ENCODE peak calls at places on chromosomes 5 and 9, in five cellular contexts. F is left colon; D is T-helper 1 cell; Y is stimulated activated CD8-positive, alpha-beta memory T cell treated with anti-CD3 and anti-CD28 coated beads, Interleukin-15, amount 100 ng/mL, for 24 hours; H is activated T-helper 1 cell treated with anti-CD3 and anti-CD28 coated beads, Interleukin-2, amount 50 U/mL, for 16 hours. S is an unnamed sample.
A peak's percentile ranks its signal among the peaks of the same experiment; 100 is the strongest.

GRCh38 chr9:113907282-113907681 is 31.2 kb downstream of the ZNF618 start:
- DNase-seq in D (no peak), F (no peak), Y (no peak), H (no peak), S (no peak)

GRCh38 chr9:132878695-132879064 is at the start of gene SPACA9:
- DNase-seq in H (peak; percentile 7), Y (no peak), D (no peak), F (peak; percentile 74), S (no peak)

GRCh38 chr5:160188151-160188967 is 40.9 kb upstream of the FABP6 start:
- DNase-seq in H (no peak), D (no peak), Y (no peak), F (peak; percentile 46), S (no peak)

GRCh38 chr9:117772960-117773359 is 68.8 kb downstream of the TLR4 start:
- DNase-seq in Y (no peak), H (no peak), D (no peak), F (peak; percentile 33), S (no peak)

GRCh38 chr5:78661044-78661443 is 12.5 kb upstream of the LHFPL2 start:
- DNase-seq in Y (no peak), D (no peak), H (no peak), F (no peak), S (no peak)

GRCh38 chr9:126419475-126419874 is 92.8 kb downstream of the MVB12B start:
- DNase-seq in H (no peak), F (no peak), Y (no peak), D (no peak), S (no peak)

GRCh38 chr5:64160196-64160595 is 5.4 kb upstream of the RNF180 start:
- DNase-seq in D (no peak), Y (no peak), F (no peak), H (no peak), S (no peak)

GRCh38 chr5:109707531-109707930 is 17.8 kb downstream of the MAN2A1 start:
- DNase-seq in F (no peak), D (no peak), H (no peak), Y (no peak), S (no peak)

GRCh38 chr9:106799146-106799545 is 63.8 kb upstream of the ZNF462 start:
- DNase-seq in H (no peak), D (no peak), F (no peak), Y (no peak), S (no peak)

S was measured in effector memory CD4-positive, alpha-beta T cell.